ENCODE peak calls at places on chromosomes 1 and 21, in four cellular contexts. C is cardiac fibroblast, M is NCI-H1694, P is IMR-90. H is an unnamed sample.

GRCh38 chr1:157135646-157136045 is 2.5 kb downstream of the ETV3 start:
- DNase-seq in M (no peak), C (peak), P (no peak), H (no peak)

GRCh38 chr1:29687601-29688244 is 451.4 kb downstream of the PTPRU start:
- DNase-seq in P (peak), M (no peak), C (no peak), H (no peak)

GRCh38 chr21:34935452-34935851 is 113.7 kb downstream of the RUNX1 start:
- DNase-seq in M (no peak), P (no peak), C (peak), H (no peak)

GRCh38 chr1:18724001-18724411 is 93.4 kb downstream of the PAX7 start:
- DNase-seq in P (no peak), M (no peak), C (no peak), H (no peak)

GRCh38 chr1:177287237-177287636 is 116.5 kb downstream of the BRINP2 start:
- DNase-seq in M (no peak), C (no peak), P (no peak), H (no peak)

GRCh38 chr1:6771568-6771825 is 13.8 kb upstream of the CAMTA1 start:
- DNase-seq in P (no peak), M (no peak), C (no peak), H (no peak)

GRCh38 chr1:201683397-201683796 is 144.5 kb downstream of the NAV1 start:
- DNase-seq in P (no peak), C (no peak), M (no peak), H (no peak)

GRCh38 chr21:28118570-28118969 is 874.1 kb downstream of the LTN1 start:
- DNase-seq in M (no peak), C (no peak), P (no peak), H (no peak)

GRCh38 chr1:200343874-200344273 is 66.0 kb downstream of the ZNF281 start:
- DNase-seq in P (no peak), M (no peak), C (no peak), H (no peak)

H was measured in CD4-positive, alpha-beta T cell.